ENCODE peak calls at places on chromosome 13, in nine cellular contexts. B, P, D, T, U, Q, L, R and M are unnamed samples.

GRCh38 chr13:72121466-72121865 is 254.5 kb upstream of the DACH1 start:
- DNase-seq in U (no peak), R (no peak), D (no peak), L (no peak), P (no peak), T (no peak), B (no peak), Q (no peak), M (no peak)

GRCh38 chr13:112894673-112895481 is 74.1 kb upstream of the MCF2L start:
- DNase-seq in D (no peak), R (no peak), Q (no peak), U (no peak), T (no peak), L (no peak), P (no peak), B (no peak), M (peak; percentile 54)

GRCh38 chr13:113548778-113549621 is 35.6 kb upstream of the TFDP1 start:
- DNase-seq in L (no peak), B (no peak), Q (no peak), P (no peak), D (no peak), U (no peak), R (no peak), T (peak; percentile 46), M (peak; percentile 51)

GRCh38 chr13:30983431-30983830 is 51.0 kb downstream of the TEX26 start:
- DNase-seq in Q (no peak), L (no peak), P (no peak), D (no peak), R (no peak), B (no peak), T (no peak), U (no peak), M (no peak)

GRCh38 chr13:94249512-94249911 is 230.0 kb downstream of the DCT start:
- DNase-seq in P (no peak), T (no peak), U (peak; percentile 75), B (no peak), D (peak; percentile 82), Q (peak; percentile 88), R (no peak), L (peak; percentile 49), M (no peak)

GRCh38 chr13:77136902-77137420 is 110.0 kb upstream of the FBXL3 start:
- DNase-seq in Q (peak; percentile 95), D (peak; percentile 65), P (no peak), T (no peak), U (peak; percentile 51), R (no peak), L (no peak), B (no peak), M (no peak)

GRCh38 chr13:97257800-97258799 is 36.0 kb downstream of the MBNL2 start:
- DNase-seq in D (peak; percentile 96), Q (peak; percentile 90), U (peak; percentile 67), L (peak; percentile 82), P (peak; percentile 81), B (peak; percentile 73), R (no peak), T (peak; percentile 85), M (no peak)

GRCh38 chr13:113452942-113453901 is at the start of gene ADPRHL1:
- DNase-seq in B (peak; percentile 78), D (no peak), T (no peak), P (no peak), L (no peak), Q (no peak), U (peak; percentile 31), R (no peak), M (peak; percentile 42)

GRCh38 chr13:64305246-64305645 is 2889.6 kb upstream of the PCDH20 start:
- DNase-seq in P (no peak), T (no peak), R (no peak), D (peak; percentile 49), L (peak; percentile 44), Q (peak; percentile 58), B (no peak), U (peak; percentile 12), M (no peak)

GRCh38 chr13:101053289-101053688 is 363.0 kb downstream of the NALCN start:
- DNase-seq in T (no peak), R (no peak), B (no peak), U (no peak), L (no peak), D (no peak), Q (no peak), P (no peak), M (no peak)

GRCh38 chr13:83881031-83881727 is 1.1 kb downstream of the SLITRK1 start:
- DNase-seq in Q (no peak), T (no peak), L (no peak), D (no peak), R (no peak), P (no peak), U (no peak), B (no peak), M (no peak)

GRCh38 chr13:29861694-29862110 is 11.3 kb upstream of the UBL3 start:
- DNase-seq in B (no peak), D (no peak), T (no peak), R (no peak), P (no peak), U (peak; percentile 77), L (peak; percentile 82), Q (peak; percentile 97), M (no peak)

GRCh38 chr13:49869514-49869913 is 66.6 kb downstream of the SPRYD7 start:
- DNase-seq in R (no peak), U (peak; percentile 16), L (peak; percentile 15), P (no peak), T (no peak), B (no peak), D (peak; percentile 52), Q (peak; percentile 36), M (no peak)

GRCh38 chr13:36420437-36420891 is 11.8 kb upstream of the CCNA1 start:
- DNase-seq in D (peak; percentile 85), Q (peak; percentile 59), U (peak; percentile 61), L (peak; percentile 81), B (peak; percentile 64), R (peak; percentile 73), T (peak; percentile 76), P (peak; percentile 70), M (peak; percentile 82)

DNA sequence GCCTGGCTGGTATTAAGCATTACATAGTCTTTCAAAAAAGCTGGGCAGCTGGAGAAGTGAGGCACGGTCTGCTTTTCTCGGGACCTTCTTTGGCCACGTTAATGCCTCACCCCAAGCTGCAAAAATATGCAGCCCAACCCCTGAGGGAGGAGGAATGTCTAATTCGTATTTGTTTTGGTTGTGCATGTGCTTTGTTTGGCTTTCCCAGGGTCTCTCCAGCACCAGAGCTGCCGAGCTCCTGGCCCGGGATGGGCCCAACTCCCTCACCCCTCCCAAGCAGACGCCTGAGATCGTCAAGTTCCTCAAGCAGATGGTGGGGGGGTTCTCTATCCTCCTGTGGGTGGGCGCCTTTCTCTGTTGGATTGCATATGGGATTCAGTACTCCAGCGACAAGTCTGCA is 7.9 kb downstream of the ATP12A start:
- DNase-seq in Q (no peak), D (no peak), U (no peak), R (no peak), B (no peak), L (no peak), T (no peak), P (no peak), M (no peak)
- TF ChIP-seq CTCF in Q (no peak), D (no peak), U (no peak), R (no peak), B (no peak), L (no peak), T (no peak), P (no peak), M (no peak)

DNA sequence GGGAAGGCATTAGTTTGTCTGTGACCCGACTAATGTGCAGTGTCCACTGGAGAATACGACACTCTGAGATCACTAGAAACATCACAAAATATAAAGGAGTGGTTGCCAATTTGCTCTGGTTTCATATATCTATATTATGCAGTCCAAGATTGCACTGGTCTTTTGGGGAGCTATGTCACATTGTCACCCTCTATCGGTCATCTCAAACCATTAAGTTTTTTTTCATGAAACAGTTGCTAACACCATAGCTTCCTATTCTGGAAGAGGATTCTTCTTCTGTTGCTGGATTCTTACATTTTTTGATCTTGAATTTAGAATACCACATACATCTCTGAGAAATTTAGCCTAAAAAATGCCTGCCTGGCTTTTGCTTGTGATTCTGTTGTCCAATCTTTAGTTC is 168.6 kb downstream of the LACC1 start:
- DNase-seq in L (peak; percentile 46), T (no peak), P (no peak), R (no peak), B (no peak), U (no peak), Q (no peak), D (peak; percentile 21), M (no peak)
- TF ChIP-seq CTCF in L (peak; percentile 66), T (no peak), P (no peak), R (no peak), B (peak; percentile 18), U (no peak), Q (no peak), D (peak; percentile 21), M (no peak)

GRCh38 chr13:23949736-23950135 is 52.4 kb upstream of the C1QTNF9B start:
- DNase-seq in B (no peak), L (no peak), T (no peak), P (no peak), R (no peak), D (no peak), U (no peak), Q (no peak), M (no peak)

GRCh38 chr13:23947893-23948292 is 50.6 kb upstream of the C1QTNF9B start:
- DNase-seq in B (no peak), P (no peak), Q (no peak), L (no peak), U (no peak), T (no peak), D (no peak), R (no peak), M (no peak)

GRCh38 chr13:23949200-23949599 is 51.9 kb upstream of the C1QTNF9B start:
- DNase-seq in P (no peak), R (no peak), D (no peak), B (no peak), U (no peak), L (no peak), Q (no peak), T (no peak), M (no peak)

GRCh38 chr13:23952796-23953195 is 55.5 kb upstream of the C1QTNF9B start:
- DNase-seq in R (no peak), U (no peak), P (no peak), B (no peak), D (no peak), L (no peak), T (no peak), Q (no peak), M (no peak)

GRCh38 chr13:23950736-23951510 is 53.6 kb upstream of the C1QTNF9B start:
- DNase-seq in R (no peak), U (no peak), B (no peak), D (no peak), Q (peak; percentile 7), T (no peak), P (no peak), L (no peak), M (no peak)
- TF ChIP-seq CTCF in R (no peak), U (no peak), B (no peak), D (peak; percentile 15), Q (no peak), T (no peak), P (no peak), L (no peak), M (no peak)

DNA sequence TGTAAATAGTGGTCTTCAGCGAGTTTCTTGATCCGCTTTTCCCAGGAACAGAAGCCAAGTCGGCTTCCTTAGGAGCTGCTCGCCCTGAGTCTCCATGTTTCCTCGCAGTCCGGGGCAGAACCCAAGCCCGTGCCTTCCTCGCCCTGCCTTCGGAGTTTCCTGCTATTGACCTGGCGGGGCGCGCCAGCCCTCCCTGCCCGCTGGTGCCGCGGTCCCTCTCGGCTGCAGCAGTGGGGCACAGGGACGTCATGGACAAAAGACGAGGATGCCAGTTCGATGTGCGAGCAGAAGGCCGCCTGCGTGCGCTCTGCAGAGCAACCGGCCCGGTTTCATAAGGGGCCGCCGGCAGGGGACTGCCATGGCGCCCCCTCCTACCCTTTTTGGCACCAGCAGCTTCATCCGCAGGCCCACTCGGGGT is 156.6 kb downstream of the TM9SF2 start:
- DNase-seq in B (peak; percentile 21), P (no peak), L (no peak), U (peak; percentile 9), Q (no peak), R (no peak), T (peak; percentile 69), D (peak; percentile 54), M (peak; percentile 52)
- TF ChIP-seq CTCF in B (no peak), P (no peak), L (no peak), U (no peak), Q (no peak), R (no peak), T (no peak), D (no peak), M (no peak)